ENCODE peak calls at places on chromosomes 11 and 22, in eight cellular contexts. K is body of pancreas; H is BE2C; X is GM13977; M is CD4-positive, alpha-beta T cell; C is suprapubic skin; L is psoas muscle; W is HFF-Myc. G is an unnamed sample.
A peak's percentile ranks its signal among the peaks of the same experiment; 100 is the strongest.

GRCh38 chr11:83272627-83273026 is 13.5 kb downstream of the CCDC90B start:
- DNase-seq in K (no peak), H (no peak), X (no peak), M (no peak), C (no peak), L (no peak), W (no peak), G (no peak)

GRCh38 chr11:59754494-59754858 is 700 bp upstream of the STX3 start:
- DNase-seq in K (no peak), H (no peak), X (peak; percentile 58), M (peak; percentile 3), C (no peak), L (no peak), W (no peak), G (no peak)

GRCh38 chr11:20008190-20008801 is 152.0 kb downstream of the DBX1 start:
- DNase-seq in K (no peak), H (no peak), X (no peak), M (no peak), C (no peak), L (no peak), W (no peak), G (no peak)

GRCh38 chr22:31155425-31155824 is 4.6 kb upstream of the RNF185 start:
- DNase-seq in K (no peak), H (no peak), X (no peak), M (no peak), C (no peak), L (no peak), W (no peak), G (no peak)

GRCh38 chr11:64834723-64835615 is 9.5 kb downstream of the CDC42BPG start:
- DNase-seq in K (peak; percentile 95), H (no peak), X (no peak), M (no peak), C (no peak), L (peak; percentile 50), W (no peak), G (no peak)

GRCh38 chr11:121595717-121596156 is 143.0 kb upstream of the SORL1-AS1 start:
- DNase-seq in K (no peak), H (no peak), X (no peak), M (no peak), C (no peak), L (no peak), W (peak; percentile 98), G (no peak)

GRCh38 chr11:123046473-123047264 is 15.3 kb downstream of the HSPA8 start:
- DNase-seq in K (no peak), H (no peak), X (no peak), M (no peak), C (peak; percentile 47), L (no peak), W (no peak), G (no peak)

GRCh38 chr11:34264266-34265110 is 93.3 kb downstream of the ABTB2 start:
- DNase-seq in K (no peak), H (no peak), X (no peak), M (no peak), C (no peak), L (no peak), W (no peak), G (no peak)

GRCh38 chr11:129620705-129621104 is 194.9 kb upstream of the TMEM45B start:
- DNase-seq in K (no peak), H (no peak), X (no peak), M (no peak), C (no peak), L (no peak), W (no peak), G (no peak)

GRCh38 chr11:4607782-4608666 is at the start of gene TRIM68:
- DNase-seq in K (peak; percentile 96), H (peak; percentile 90), X (peak; percentile 92), M (peak; percentile 93), C (peak; percentile 96), L (peak; percentile 98), W (peak; percentile 79), G (peak; percentile 95)
- TF ChIP-seq CTCF in K (no peak), H (no peak), X (no peak), M (no peak), C (no peak), L (no peak), W (no peak), G (no peak)

GRCh38 chr11:32068134-32068533 is 22.7 kb upstream of the RCN1 start:
- DNase-seq in K (no peak), H (no peak), X (no peak), M (no peak), C (no peak), L (no peak), W (no peak), G (no peak)

GRCh38 chr11:32070707-32071106 is 20.2 kb upstream of the RCN1 start:
- DNase-seq in K (no peak), H (no peak), X (no peak), M (no peak), C (no peak), L (no peak), W (no peak), G (no peak)

GRCh38 chr11:32072872-32073661 is 17.8 kb upstream of the RCN1 start:
- DNase-seq in K (no peak), H (no peak), X (no peak), M (no peak), C (no peak), L (no peak), W (no peak), G (no peak)

GRCh38 chr11:32069361-32070058 is 21.4 kb upstream of the RCN1 start:
- DNase-seq in K (no peak), H (no peak), X (no peak), M (no peak), C (no peak), L (no peak), W (no peak), G (no peak)

DNA sequence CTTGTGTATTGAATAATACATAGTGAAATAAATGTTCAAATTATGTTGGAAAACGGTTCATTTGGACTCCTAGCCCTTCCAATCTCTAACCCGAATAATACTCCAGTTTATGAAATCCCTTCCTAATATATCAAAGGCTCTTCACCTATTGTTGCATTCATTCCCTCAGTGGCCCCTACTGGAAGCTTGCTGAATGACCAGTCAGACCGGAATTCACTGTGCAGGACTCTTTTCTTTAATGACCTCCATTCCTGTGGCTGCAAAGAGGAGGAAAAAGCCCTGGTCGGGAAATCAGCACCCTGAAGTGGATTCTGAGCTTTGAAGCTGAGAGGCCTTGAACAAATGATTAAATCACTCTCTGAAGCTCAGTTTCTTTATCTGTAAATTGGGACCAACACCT is 19.1 kb upstream of the RCN1 start:
- DNase-seq in K (no peak), H (no peak), X (no peak), M (no peak), C (no peak), L (no peak), W (no peak), G (no peak)
- TF ChIP-seq CTCF in K (peak; percentile 36), H (peak; percentile 32), X (no peak), M (no peak), C (no peak), L (no peak), W (peak; percentile 46), G (peak; percentile 69)

GRCh38 chr11:2992234-2992999 is at the start of gene NAP1L4:
- DNase-seq in K (peak; percentile 96), H (peak; percentile 93), X (peak; percentile 99), M (peak; percentile 96), C (peak; percentile 99), L (peak; percentile 99), W (peak; percentile 91), G (peak; percentile 96)

GRCh38 chr11:2989551-2989950 is 2.6 kb downstream of the NAP1L4 start:
- DNase-seq in K (no peak), H (no peak), X (peak; percentile 44), M (no peak), C (no peak), L (no peak), W (no peak), G (no peak)

GRCh38 chr11:2993000-2993330 is 836 bp upstream of the NAP1L4 start:
- DNase-seq in K (no peak), H (no peak), X (no peak), M (no peak), C (no peak), L (no peak), W (no peak), G (no peak)

GRCh38 chr11:2990617-2991476 is 1.3 kb downstream of the NAP1L4 start:
- DNase-seq in K (peak; percentile 33), H (no peak), X (peak; percentile 54), M (no peak), C (no peak), L (no peak), W (no peak), G (peak; percentile 49)

DNA sequence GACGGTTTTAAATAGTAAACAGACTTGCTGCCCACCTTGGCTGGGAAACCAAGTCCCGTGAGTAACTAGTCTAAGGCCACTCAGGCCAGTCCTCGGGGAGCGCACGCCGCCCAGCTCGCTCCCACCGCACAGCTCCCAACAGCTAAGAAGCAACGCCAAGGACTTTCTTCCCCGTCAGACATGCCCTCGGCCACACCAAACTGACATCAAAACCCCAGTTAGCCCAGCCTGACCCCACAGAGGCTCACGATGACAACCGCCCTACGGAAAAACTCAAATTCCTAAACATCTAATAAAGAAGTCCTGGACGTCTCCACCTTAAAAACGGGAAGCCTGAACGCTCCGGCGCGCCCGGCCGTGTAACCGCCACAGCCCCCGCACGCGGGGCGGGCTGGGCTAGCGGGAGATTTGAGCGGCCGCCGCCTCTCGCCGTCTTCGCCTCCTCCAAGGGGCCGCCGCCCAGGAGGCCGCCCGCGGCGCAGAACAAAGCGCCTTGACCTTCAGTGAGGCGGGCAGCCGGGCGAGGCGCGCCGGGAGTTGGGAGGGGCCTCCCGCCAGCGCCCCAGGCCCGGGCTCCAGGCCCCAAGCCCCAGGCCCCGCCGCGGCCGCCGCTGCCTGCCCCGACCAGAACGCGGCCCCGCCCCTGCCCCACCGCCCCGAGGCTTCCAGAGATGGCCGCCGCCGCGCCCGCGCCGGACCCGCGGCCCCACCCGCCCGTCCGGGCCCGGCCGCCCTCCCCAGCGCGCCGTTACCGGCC is 474 bp downstream of the NAP1L4 start:
- DNase-seq in K (no peak), H (no peak), X (no peak), M (peak; percentile 30), C (peak; percentile 83), L (no peak), W (no peak), G (no peak)
- TF ChIP-seq CTCF in K (no peak), H (no peak), X (no peak), M (no peak), C (no peak), L (no peak), W (no peak), G (no peak)

DNA sequence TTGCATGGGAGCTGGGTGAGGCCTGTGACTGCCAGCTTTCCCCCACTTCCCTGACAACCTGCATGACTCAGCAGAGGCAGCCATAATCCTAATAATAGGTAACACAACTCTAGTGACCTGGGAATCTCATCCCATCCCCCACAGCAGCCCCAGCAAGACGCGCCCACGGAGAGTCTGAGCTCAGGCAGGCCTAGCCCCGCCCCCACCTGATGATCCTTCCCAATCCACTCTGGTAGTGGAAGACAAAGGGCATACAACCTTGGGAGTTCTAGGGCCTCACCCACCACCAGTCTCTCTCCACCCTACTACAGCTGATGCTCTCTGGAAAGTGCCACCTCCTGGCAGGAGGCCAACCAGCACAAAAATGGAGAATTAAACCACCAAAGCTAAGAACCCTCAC is 60.3 kb downstream of the CWF19L2 start:
- DNase-seq in K (no peak), H (no peak), X (no peak), M (no peak), C (no peak), L (no peak), W (no peak), G (no peak)
- TF ChIP-seq CTCF in K (no peak), H (no peak), X (no peak), M (no peak), C (no peak), L (no peak), W (no peak), G (no peak)

GRCh38 chr11:22331771-22332170 is 6.4 kb upstream of the SLC17A6 start:
- DNase-seq in K (no peak), H (no peak), X (no peak), M (no peak), C (no peak), L (no peak), W (no peak), G (no peak)
- TF ChIP-seq CTCF in K (no peak), H (no peak), X (peak; percentile 25), M (no peak), C (no peak), L (no peak), W (no peak), G (no peak)